ENCODE peak calls at places on chromosomes 3 and 15, in six cellular contexts. U is K562, M is HepG2, G is GM12891, D is GM12878, L is H1. I is an unnamed sample.
A peak's percentile ranks its signal among the peaks of the same experiment; 100 is the strongest.

GRCh38 chr3:174440741-174441587 is 418.2 kb upstream of the NAALADL2 start:
- DNase-seq in U (peak; percentile 59), M (peak; percentile 31), G (peak; percentile 44), D (no peak), L (peak; percentile 68), I (peak; percentile 17)

GRCh38 chr15:70826634-70827033 is 27.3 kb downstream of the LARP6 start:
- DNase-seq in U (no peak), M (peak; percentile 27), G (no peak), D (no peak), L (no peak), I (no peak)

GRCh38 chr15:62972814-62973213 is 69.7 kb upstream of the TPM1 start:
- DNase-seq in U (no peak), M (no peak), G (no peak), D (no peak), L (no peak), I (no peak)

GRCh38 chr3:49134471-49135265 is 1.8 kb upstream of the LAMB2 start:
- DNase-seq in U (peak; percentile 36), M (peak; percentile 53), G (no peak), D (no peak), L (no peak), I (no peak)

GRCh38 chr3:150094150-150094932 is 123.6 kb upstream of the PFN2 start:
- DNase-seq in U (no peak), M (no peak), G (no peak), D (no peak), L (no peak), I (no peak)

GRCh38 chr3:85483986-85484385 is 525.2 kb downstream of the CADM2 start:
- DNase-seq in U (no peak), M (no peak), G (no peak), D (no peak), L (no peak), I (no peak)

GRCh38 chr3:80537680-80538079 is 769.9 kb upstream of the ROBO1 start:
- DNase-seq in U (no peak), M (no peak), G (no peak), D (no peak), L (no peak), I (no peak)

GRCh38 chr3:11613851-11614491 is 29.7 kb downstream of the VGLL4 start:
- DNase-seq in U (no peak), M (no peak), G (no peak), D (no peak), L (no peak), I (no peak)

GRCh38 chr15:52943746-52944145 is 153.6 kb upstream of the ONECUT1 start:
- DNase-seq in U (no peak), M (no peak), G (no peak), D (no peak), L (no peak), I (no peak)

GRCh38 chr15:70892912-70893560 is 410 bp downstream of the LRRC49 start:
- DNase-seq in U (no peak), M (peak; percentile 6), G (no peak), D (no peak), L (no peak), I (no peak)

GRCh38 chr3:147161833-147162232 is 244.5 kb downstream of the ZIC4 start:
- DNase-seq in U (no peak), M (no peak), G (no peak), D (no peak), L (no peak), I (no peak)

GRCh38 chr3:125280966-125281365 is 68.4 kb upstream of the SLC12A8 start:
- DNase-seq in U (no peak), M (peak; percentile 3), G (no peak), D (no peak), L (no peak), I (no peak)

GRCh38 chr15:90893175-90894090 is 9.1 kb downstream of the FES start:
- DNase-seq in U (peak; percentile 17), M (peak; percentile 53), G (no peak), D (no peak), L (no peak), I (no peak)

GRCh38 chr3:193030276-193030675 is 112.6 kb upstream of the MB21D2 start:
- DNase-seq in U (no peak), M (no peak), G (no peak), D (no peak), L (no peak), I (no peak)

GRCh38 chr15:62118446-62118964 is 46.6 kb downstream of the C2CD4B start:
- DNase-seq in U (no peak), M (no peak), G (no peak), D (no peak), L (no peak), I (no peak)

GRCh38 chr15:77209221-77209620 is 138.3 kb upstream of the TSPAN3 start:
- DNase-seq in U (no peak), M (no peak), G (no peak), D (no peak), L (no peak), I (no peak)

GRCh38 chr15:28113426-28114113 is 14.5 kb upstream of the OCA2 start:
- DNase-seq in U (no peak), M (no peak), G (no peak), D (no peak), L (no peak), I (no peak)

GRCh38 chr3:5427938-5428337 is 240.4 kb downstream of the EDEM1 start:
- DNase-seq in U (no peak), M (no peak), G (no peak), D (no peak), L (no peak), I (no peak)
- TF ChIP-seq POLR2AphosphoS5 in U (no peak), M (no peak), G (no peak), D (no peak), L (no peak), I (no peak)

GRCh38 chr15:98737122-98737521 is 88.8 kb downstream of the IGF1R start:
- DNase-seq in U (no peak), M (no peak), G (no peak), D (no peak), L (no peak), I (no peak)

GRCh38 chr15:98733098-98733497 is 84.8 kb downstream of the IGF1R start:
- DNase-seq in U (no peak), M (no peak), G (no peak), D (no peak), L (no peak), I (no peak)

GRCh38 chr15:98735895-98736617 is 87.7 kb downstream of the IGF1R start:
- DNase-seq in U (no peak), M (no peak), G (no peak), D (no peak), L (no peak), I (no peak)

GRCh38 chr15:98734472-98735284 is 86.3 kb downstream of the IGF1R start:
- DNase-seq in U (no peak), M (peak; percentile 88), G (no peak), D (no peak), L (no peak), I (no peak)

GRCh38 chr15:98735304-98735703 is 87.0 kb downstream of the IGF1R start:
- DNase-seq in U (no peak), M (no peak), G (no peak), D (no peak), L (no peak), I (no peak)
- TF ChIP-seq TAF1 in U (no peak), M (no peak), G (no peak), D (no peak), L (no peak), I (no peak)

DNA sequence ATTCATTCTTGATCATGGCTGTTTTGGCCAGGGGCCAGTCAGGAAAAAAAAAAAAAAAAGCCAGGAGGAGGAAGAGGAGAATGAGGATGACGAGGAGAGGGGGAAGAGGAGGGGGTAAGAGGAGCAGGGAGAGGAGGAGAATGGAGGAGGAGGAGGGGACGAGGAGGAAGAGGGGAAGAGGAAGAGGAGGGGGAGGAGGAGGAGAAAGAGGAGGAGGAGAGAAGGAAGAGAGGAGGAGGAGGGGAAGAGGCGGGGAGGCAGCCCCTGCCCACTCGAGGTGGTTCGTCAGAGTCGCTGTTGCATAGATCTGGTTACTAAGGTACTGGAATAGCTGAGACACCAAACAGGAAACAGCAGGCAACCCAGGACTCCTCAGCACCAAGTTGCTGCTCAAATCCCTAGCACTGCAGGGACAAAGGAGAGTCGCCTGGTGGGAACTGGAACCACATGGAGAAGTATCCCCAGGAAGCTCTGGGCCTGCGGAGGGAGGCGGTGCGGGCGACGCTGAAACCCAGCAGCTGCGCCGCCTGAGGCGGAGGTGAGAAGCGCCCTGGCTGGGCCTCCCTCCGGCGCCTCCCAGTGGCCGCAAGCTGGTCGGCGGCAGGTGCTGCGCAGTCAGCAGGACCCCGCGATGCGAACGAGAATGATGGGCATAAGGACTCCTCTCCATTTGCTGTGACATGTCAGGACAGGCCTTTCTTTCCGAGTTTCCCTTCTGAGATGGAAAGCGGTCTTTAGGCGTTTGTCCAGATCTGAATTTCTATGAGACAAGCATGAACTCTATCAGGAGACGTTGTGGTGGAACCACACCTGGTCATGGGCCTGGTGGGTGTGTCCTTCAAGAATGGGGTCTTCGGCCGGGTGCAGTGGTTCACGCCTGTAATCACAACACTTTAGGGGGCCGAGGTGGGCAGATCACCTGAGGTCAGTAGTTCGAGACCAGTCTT is 17.5 kb downstream of the FAM240A start:
- DNase-seq in U (peak; percentile 87), M (no peak), G (peak; percentile 79), D (peak; percentile 19), L (peak; percentile 83), I (peak; percentile 76)
- TF ChIP-seq POLR2A in U (no peak), M (no peak), G (no peak), D (no peak), L (no peak), I (no peak)

GRCh38 chr3:182135056-182135455 is 423.3 kb downstream of the SOX2 start:
- DNase-seq in U (no peak), M (no peak), G (no peak), D (no peak), L (no peak), I (no peak)

GRCh38 chr3:182139627-182140357 is 428.1 kb downstream of the SOX2 start:
- DNase-seq in U (no peak), M (no peak), G (no peak), D (no peak), L (peak; percentile 64), I (no peak)

GRCh38 chr3:182138388-182138787 is 426.7 kb downstream of the SOX2 start:
- DNase-seq in U (no peak), M (no peak), G (no peak), D (no peak), L (no peak), I (no peak)

GRCh38 chr3:182133752-182134151 is 422.0 kb downstream of the SOX2 start:
- DNase-seq in U (no peak), M (no peak), G (no peak), D (no peak), L (no peak), I (no peak)

DNA sequence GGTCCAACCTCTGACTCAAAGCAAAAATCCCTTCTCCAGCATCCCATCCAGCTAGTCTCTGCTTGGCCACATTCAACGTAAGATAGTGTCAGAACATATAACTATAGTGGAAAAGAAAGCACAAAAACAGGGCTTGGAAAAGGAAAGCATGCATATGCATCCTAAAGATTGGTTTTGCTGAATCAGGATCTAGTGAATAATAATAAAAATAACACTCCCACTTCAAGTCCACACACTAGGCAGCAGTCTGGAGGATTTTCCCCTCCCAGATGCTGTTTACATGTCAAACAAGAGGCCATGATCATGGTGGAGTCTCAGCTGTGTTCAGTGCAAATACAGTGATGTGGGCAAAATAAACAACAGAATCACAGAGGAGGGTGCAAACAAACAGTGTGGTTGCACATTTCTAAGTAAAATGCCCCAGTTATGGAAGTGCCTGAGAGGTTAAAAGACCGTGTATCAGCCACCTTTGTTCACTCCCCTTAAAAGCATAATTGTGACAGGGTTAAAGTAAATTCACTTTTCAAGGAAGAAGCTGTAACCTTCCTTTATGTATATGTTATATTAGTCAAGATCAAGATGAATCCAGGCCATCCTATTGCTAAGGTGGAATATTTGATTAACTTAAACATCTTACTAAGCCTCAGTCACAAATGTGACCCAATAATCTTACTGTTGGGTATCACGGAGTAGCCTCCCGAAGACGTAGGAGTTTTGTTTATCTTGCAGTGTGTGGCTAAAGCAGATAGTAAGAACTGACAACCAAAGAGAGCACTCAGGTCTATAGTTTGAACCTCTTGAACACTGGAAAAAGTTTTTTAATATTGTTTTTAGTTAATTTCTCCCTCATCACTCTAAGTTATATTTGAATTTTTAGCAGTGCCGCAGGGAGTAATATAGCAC is 424.5 kb downstream of the SOX2 start:
- DNase-seq in U (no peak), M (peak; percentile 70), G (no peak), D (no peak), L (no peak), I (no peak)
- TF ChIP-seq POLR2AphosphoS5 in U (no peak), M (no peak), G (no peak), D (no peak), L (no peak), I (no peak)

I was measured in GM12892.